ENCODE peak calls at places on chromosomes 7 and 10, in five cellular contexts. C is Peyer's patch, B is stomach, M is H54, N is NB4. K is an unnamed sample.

GRCh38 chr10:96606216-96606615 is 19.4 kb upstream of the TM9SF3 start:
- DNase-seq in C (no peak), B (no peak), M (peak), N (no peak), K (no peak)

GRCh38 chr7:158970132-158970531 is 113.8 kb downstream of the DYNC2I1 start:
- DNase-seq in C (no peak), B (no peak), M (no peak), N (no peak), K (no peak)

GRCh38 chr10:97600616-97601015 is 11.1 kb downstream of the C10orf62 start:
- DNase-seq in C (no peak), B (no peak), M (no peak), N (no peak), K (no peak)

GRCh38 chr10:44205072-44205471 is 179.8 kb downstream of the CXCL12 start:
- DNase-seq in C (no peak), B (no peak), M (no peak), N (no peak), K (no peak)

GRCh38 chr10:125107972-125108580 is 52.3 kb downstream of the CTBP2 start:
- DNase-seq in C (no peak), B (no peak), M (no peak), N (no peak), K (no peak)

GRCh38 chr7:28872226-28872625 is 85.9 kb downstream of the TRIL start:
- DNase-seq in C (no peak), B (no peak), M (no peak), N (no peak), K (no peak)

GRCh38 chr7:3463696-3464095 is 162.6 kb downstream of the SDK1 start:
- DNase-seq in C (no peak), B (no peak), M (no peak), N (no peak), K (no peak)

GRCh38 chr7:130286881-130287280 is 6.1 kb upstream of the CPA4 start:
- DNase-seq in C (no peak), B (no peak), M (no peak), N (no peak), K (no peak)

GRCh38 chr7:151018421-151019129 is 5.7 kb downstream of the ATG9B start:
- DNase-seq in C (no peak), B (peak), M (no peak), N (no peak), K (no peak)

GRCh38 chr7:50497968-50498367 is 47.8 kb upstream of the FIGNL1 start:
- DNase-seq in C (no peak), B (no peak), M (no peak), N (no peak), K (no peak)

GRCh38 chr10:61760943-61761824 is 98.5 kb downstream of the CABCOCO1 start:
- DNase-seq in C (peak), B (no peak), M (no peak), N (no peak), K (no peak)

GRCh38 chr7:81526971-81527370 is 242.9 kb downstream of the HGF start:
- DNase-seq in C (no peak), B (no peak), M (no peak), N (no peak), K (no peak)

GRCh38 chr7:94400643-94401042 is 5.9 kb downstream of the COL1A2 start:
- DNase-seq in C (no peak), B (no peak), M (no peak), N (no peak), K (no peak)

GRCh38 chr7:82404094-82404493 is 39.5 kb downstream of the CACNA2D1 start:
- DNase-seq in C (no peak), B (no peak), M (no peak), N (no peak), K (peak)

GRCh38 chr10:112721080-112721698 is 228.9 kb upstream of the TCF7L2 start:
- DNase-seq in C (no peak), B (no peak), M (no peak), N (peak), K (no peak)

GRCh38 chr7:44108768-44109750 is 4.9 kb downstream of the AEBP1 start:
- DNase-seq in C (no peak), B (no peak), M (no peak), N (no peak), K (no peak)

GRCh38 chr7:86932038-86932512 is 127.4 kb downstream of the ELAPOR2 start:
- DNase-seq in C (no peak), B (no peak), M (no peak), N (peak), K (no peak)

GRCh38 chr7:104264281-104264680 is 56.5 kb upstream of the ORC5 start:
- DNase-seq in C (no peak), B (no peak), M (no peak), N (no peak), K (no peak)

GRCh38 chr7:96832107-96832506 is 122.5 kb upstream of the SEM1 start:
- DNase-seq in C (no peak), B (no peak), M (no peak), N (no peak), K (no peak)

GRCh38 chr7:102993532-102994029 is 80.8 kb downstream of the LRRC17 start:
- DNase-seq in C (no peak), B (no peak), M (no peak), N (peak), K (no peak)

GRCh38 chr7:134741901-134742635 is 37.4 kb upstream of the CALD1 start:
- DNase-seq in C (no peak), B (no peak), M (no peak), N (no peak), K (no peak)

GRCh38 chr10:132322621-132323048 is 9.4 kb upstream of the LRRC27 start:
- DNase-seq in C (peak), B (no peak), M (no peak), N (peak), K (no peak)

GRCh38 chr7:128022631-128023532 is 8.4 kb downstream of the LRRC4 start:
- DNase-seq in C (no peak), B (no peak), M (no peak), N (peak), K (no peak)

GRCh38 chr7:1512781-1513656 is 8.8 kb upstream of the INTS1 start:
- DNase-seq in C (peak), B (peak), M (peak), N (peak), K (peak)

GRCh38 chr7:131285558-131285957 is 42.1 kb upstream of the MKLN1 start:
- DNase-seq in C (no peak), B (no peak), M (no peak), N (no peak), K (no peak)

GRCh38 chr10:90707657-90708056 is 150.2 kb downstream of the HTR7 start:
- DNase-seq in C (no peak), B (no peak), M (no peak), N (no peak), K (no peak)

GRCh38 chr10:86583983-86584382 is 62.4 kb upstream of the WAPL start:
- DNase-seq in C (no peak), B (no peak), M (no peak), N (peak), K (no peak)

GRCh38 chr10:79407397-79407796 is 38.0 kb downstream of the ZCCHC24 start:
- DNase-seq in C (no peak), B (no peak), M (no peak), N (no peak), K (peak)

GRCh38 chr7:141185369-141185967 is 111.6 kb downstream of the TMEM178B start:
- DNase-seq in C (no peak), B (no peak), M (no peak), N (no peak), K (no peak)

GRCh38 chr7:2198206-2198605 is 34.5 kb downstream of the MAD1L1 start:
- DNase-seq in C (no peak), B (peak), M (no peak), N (no peak), K (no peak)

GRCh38 chr7:41030673-41031072 is 672.2 kb downstream of the INHBA start:
- DNase-seq in C (no peak), B (no peak), M (no peak), N (no peak), K (no peak)

GRCh38 chr10:69800109-69800508 is 1.6 kb upstream of the COL13A1 start:
- DNase-seq in C (peak), B (peak), M (peak), N (peak), K (no peak)

GRCh38 chr7:105932835-105933477 is 30.1 kb upstream of the CDHR3 start:
- DNase-seq in C (no peak), B (no peak), M (no peak), N (no peak), K (no peak)

GRCh38 chr7:148514236-148514635 is 76.3 kb upstream of the C7orf33 start:
- DNase-seq in C (no peak), B (no peak), M (no peak), N (no peak), K (no peak)

GRCh38 chr7:2821161-2821841 is 22.8 kb downstream of the GNA12 start:
- DNase-seq in C (no peak), B (no peak), M (peak), N (peak), K (no peak)

GRCh38 chr10:76086571-76087260 is 655.3 kb downstream of the LRMDA start:
- DNase-seq in C (peak), B (no peak), M (peak), N (peak), K (no peak)

GRCh38 chr7:155269766-155270585 is 27.7 kb upstream of the INSIG1 start:
- DNase-seq in C (no peak), B (no peak), M (no peak), N (no peak), K (peak)

GRCh38 chr7:128665057-128665456 is 7.0 kb upstream of the GARIN1A start:
- DNase-seq in C (no peak), B (no peak), M (no peak), N (no peak), K (no peak)

GRCh38 chr7:73976761-73977625 is 51.0 kb upstream of the ELN start:
- DNase-seq in C (peak), B (no peak), M (no peak), N (peak), K (peak)

GRCh38 chr7:91310829-91311460 is 46.7 kb downstream of the FZD1 start:
- DNase-seq in C (no peak), B (no peak), M (no peak), N (no peak), K (no peak)

DNA sequence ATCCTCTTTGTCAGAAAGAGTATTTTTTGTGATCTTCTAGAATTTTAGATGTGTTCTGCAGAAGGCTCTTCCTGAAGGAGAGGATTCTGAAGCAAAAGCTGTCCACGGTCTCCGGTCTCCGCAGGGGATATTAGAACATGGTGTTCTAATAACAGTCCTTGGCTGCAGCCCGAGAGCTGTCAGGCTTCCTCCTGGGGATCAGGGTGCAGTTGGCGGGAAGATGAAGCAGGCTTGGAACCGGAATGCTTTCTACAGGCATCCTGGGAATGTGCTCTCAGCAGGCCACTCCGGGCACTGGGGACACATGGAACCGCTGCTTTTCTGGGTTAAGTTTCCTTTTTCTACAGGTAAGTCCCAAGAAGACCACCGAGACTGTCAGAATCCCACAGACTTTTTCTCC is 118.6 kb upstream of the PARD3 start:
- DNase-seq in C (no peak), B (no peak), M (no peak), N (no peak), K (no peak)
- TF ChIP-seq POLR2A in C (no peak), B (no peak), M (no peak), N (no peak), K (no peak)

DNA sequence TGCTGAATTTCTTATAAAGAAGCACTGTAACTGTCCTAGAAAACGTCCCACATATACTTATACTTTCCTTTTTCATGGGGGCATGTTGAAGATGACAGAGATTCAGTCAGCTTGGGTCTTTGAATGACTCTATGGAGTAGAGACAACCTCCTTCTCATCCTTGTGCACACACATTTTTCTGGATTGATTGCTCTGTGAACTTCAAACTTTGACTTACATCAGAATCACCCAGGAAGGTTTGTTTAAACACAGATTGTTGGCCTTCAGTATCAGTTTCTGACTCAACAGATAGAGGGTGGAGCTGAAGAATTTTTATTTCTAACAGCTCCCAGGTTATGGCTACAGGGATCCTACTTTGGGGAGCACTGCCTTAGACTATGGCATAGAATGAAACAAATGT is 97.6 kb upstream of the DGKB start:
- DNase-seq in C (no peak), B (no peak), M (no peak), N (no peak), K (no peak)
- TF ChIP-seq POLR2A in C (no peak), B (no peak), M (no peak), N (no peak), K (no peak)

DNA sequence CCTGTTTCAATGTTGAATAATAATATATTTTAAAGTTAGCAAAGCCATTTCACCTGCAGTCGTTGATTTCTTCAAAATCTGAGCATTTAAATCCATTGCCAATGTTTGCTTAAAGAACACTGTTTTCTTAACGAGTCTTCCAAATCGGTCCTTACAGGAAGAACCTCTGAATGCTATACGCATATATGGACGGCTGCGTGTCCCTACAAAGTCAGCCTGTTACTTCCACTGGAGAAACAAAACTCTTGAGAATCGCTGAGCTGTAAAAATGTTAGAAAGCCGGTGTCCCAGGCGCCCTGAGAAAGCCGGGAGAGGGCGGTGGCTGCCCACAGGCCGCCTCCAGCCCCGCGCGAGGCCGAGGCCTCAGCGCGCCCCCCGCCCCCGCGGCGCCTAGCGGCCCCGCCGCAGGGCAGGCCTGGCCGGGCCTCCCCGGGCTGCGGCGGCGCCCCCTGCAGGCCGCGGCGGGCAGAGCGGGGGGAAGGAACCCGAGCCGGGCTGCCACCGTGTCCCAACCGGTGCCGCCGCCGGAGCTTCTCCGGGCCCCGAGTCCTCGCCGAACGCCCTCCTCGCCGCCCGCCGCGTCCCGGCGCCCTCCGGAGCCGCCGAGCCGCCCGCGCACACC is at the start of gene FHIP2A:
- DNase-seq in C (peak), B (peak), M (peak), N (peak), K (peak)
- TF ChIP-seq POLR2A in C (peak), B (no peak), M (peak), N (peak), K (no peak)

DNA sequence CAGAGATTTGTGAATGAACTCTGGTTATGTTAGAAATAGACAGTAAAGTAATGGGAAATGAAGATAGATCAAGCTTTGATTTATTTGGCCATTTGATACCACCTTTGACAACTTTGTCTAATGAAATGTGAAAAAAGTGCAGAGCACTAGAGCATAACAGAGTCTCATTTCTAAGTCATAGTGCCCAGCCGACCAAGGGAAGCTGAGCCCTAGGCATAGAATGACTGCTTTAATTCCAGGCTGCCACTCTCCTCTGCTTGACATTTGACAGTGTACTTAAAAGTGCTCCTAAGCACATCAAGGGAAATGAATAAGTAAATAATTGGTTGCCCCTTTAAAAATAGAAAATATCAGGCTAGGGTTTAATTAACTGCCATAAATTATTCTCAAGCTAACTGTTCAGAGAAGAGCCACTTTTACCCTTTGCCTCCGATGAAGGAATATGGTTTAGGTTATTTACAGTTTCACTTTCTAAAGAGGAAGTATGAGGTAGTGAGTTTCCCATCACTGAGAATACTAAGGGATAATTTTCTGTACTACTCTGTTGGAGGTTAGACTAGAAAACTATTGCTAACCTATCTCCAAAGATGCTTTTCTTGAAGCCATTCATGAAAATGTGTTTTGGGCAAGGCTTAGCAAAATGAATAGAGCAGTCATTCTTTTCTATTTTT is 591.6 kb downstream of the REEP3 start:
- DNase-seq in C (no peak), B (no peak), M (no peak), N (no peak), K (no peak)
- TF ChIP-seq POLR2A in C (no peak), B (no peak), M (no peak), N (no peak), K (no peak)

GRCh38 chr10:110901954-110902819 is 16.8 kb downstream of the BBIP1 start:
- DNase-seq in C (no peak), B (no peak), M (no peak), N (peak), K (no peak)
- TF ChIP-seq POLR2A in C (no peak), B (no peak), M (no peak), N (no peak), K (no peak)

DNA sequence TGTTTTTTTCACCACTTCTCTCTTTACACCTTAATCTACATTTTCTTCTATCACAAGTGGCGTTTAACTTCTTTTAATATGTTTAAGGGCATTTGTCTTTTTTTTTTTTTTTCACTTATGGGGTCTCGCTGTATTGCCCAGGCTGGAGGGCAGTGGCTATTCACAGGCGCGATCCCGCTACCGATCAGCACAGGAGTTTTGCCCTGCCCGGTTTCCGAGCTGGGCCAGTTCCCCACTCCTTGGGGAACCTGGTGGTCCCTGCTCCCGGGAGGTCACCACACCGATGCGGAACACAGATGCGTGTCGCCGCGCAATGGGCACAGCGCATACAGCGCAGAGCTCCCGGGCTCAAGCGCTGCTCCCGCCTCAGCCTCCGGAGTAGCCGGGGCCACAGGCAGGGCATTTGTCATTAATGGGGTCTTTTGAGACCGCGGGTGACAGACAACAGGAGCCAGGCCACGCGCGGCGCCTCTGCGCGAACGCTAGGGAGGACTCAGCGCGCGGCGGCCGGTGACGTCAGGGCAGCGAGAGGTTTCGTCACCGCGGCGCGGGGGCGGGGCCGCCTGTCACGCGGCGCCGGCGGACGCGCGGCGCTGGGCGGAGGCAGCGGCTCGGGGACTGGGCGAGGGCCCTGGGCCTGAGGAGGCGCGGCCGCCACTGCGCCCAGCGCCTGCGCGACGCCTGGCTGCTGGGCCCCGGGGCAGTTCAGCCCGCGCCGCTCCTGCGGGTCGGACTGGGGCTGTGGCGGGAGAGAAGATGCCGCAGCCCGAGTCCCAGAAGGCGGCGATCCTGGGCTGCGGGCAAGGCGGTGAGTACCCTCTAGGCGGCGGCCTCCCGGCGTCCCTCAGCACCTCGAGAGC is at the start of gene GALNT11:
- DNase-seq in C (peak), B (peak), M (peak), N (peak), K (peak)
- TF ChIP-seq POLR2A in C (peak), B (no peak), M (peak), N (peak), K (peak)